ENCODE peak calls at places on chromosomes 3 and 15, in four cellular contexts. G is GM12878, X is breast epithelium, E is transverse colon. T is an unnamed sample.

GRCh38 chr3:90062631-90063200 is 955.3 kb downstream of the EPHA3 start:
- DNase-seq in E (no peak), G (no peak), X (no peak), T (no peak)

GRCh38 chr3:102531686-102532085 is 96.9 kb downstream of the ZPLD1 start:
- DNase-seq in E (no peak), G (no peak), X (no peak), T (no peak)

GRCh38 chr3:8445861-8446260 is 55.8 kb upstream of the LMCD1 start:
- DNase-seq in E (no peak), G (no peak), X (no peak), T (no peak)

GRCh38 chr3:13484861-13485590 is 4.9 kb downstream of the HDAC11 start:
- DNase-seq in X (peak), E (peak), G (no peak), T (peak)

GRCh38 chr3:63089007-63089406 is 189.1 kb upstream of the SYNPR start:
- DNase-seq in X (no peak), E (no peak), G (no peak), T (no peak)

GRCh38 chr3:57956119-57956832 is 51.9 kb upstream of the FLNB start:
- DNase-seq in G (no peak), E (no peak), X (no peak), T (no peak)

GRCh38 chr15:95371664-95372063 is 958.8 kb upstream of the NR2F2 start:
- DNase-seq in X (no peak), E (no peak), G (no peak), T (no peak)

GRCh38 chr15:100727291-100727851 is 125.0 kb downstream of the ASB7 start:
- DNase-seq in X (peak), E (no peak), G (no peak), T (no peak)

GRCh38 chr3:15099364-15100098 is 583 bp upstream of the RBSN start:
- DNase-seq in G (no peak), X (no peak), E (peak), T (no peak)

GRCh38 chr3:60603860-60604259 is 647.4 kb downstream of the FHIT start:
- DNase-seq in X (no peak), E (no peak), G (no peak), T (no peak)

GRCh38 chr3:140292154-140292553 is 357.2 kb downstream of the CLSTN2 start:
- DNase-seq in E (no peak), G (no peak), X (no peak), T (no peak)

GRCh38 chr3:9778102-9778501 is 8.4 kb upstream of the CAMK1 start:
- DNase-seq in G (no peak), X (no peak), E (no peak), T (no peak)

GRCh38 chr15:33871911-33872760 is 96.2 kb upstream of the CHRM5 start:
- DNase-seq in X (no peak), E (no peak), G (no peak), T (no peak)

GRCh38 chr3:133292251-133292650 is 107.6 kb upstream of the BFSP2 start:
- DNase-seq in G (no peak), E (no peak), X (no peak), T (no peak)

GRCh38 chr3:111534701-111535100 is 7.3 kb upstream of the CD96 start:
- DNase-seq in E (no peak), X (no peak), G (no peak), T (no peak)

GRCh38 chr3:161558256-161558655 is 61.6 kb downstream of the OTOL1 start:
- DNase-seq in E (no peak), X (no peak), G (no peak), T (no peak)

GRCh38 chr3:16838561-16838960 is 46.2 kb upstream of the PLCL2 start:
- DNase-seq in X (no peak), G (no peak), E (peak), T (peak)

GRCh38 chr3:110420158-110420641 is 651.4 kb upstream of the NECTIN3 start:
- DNase-seq in X (no peak), G (no peak), E (no peak), T (no peak)

GRCh38 chr3:167228135-167228534 is 152.0 kb downstream of the ZBBX start:
- DNase-seq in E (no peak), G (no peak), X (no peak), T (no peak)

GRCh38 chr15:100341662-100342560 is at the start of gene ADAMTS17:
- DNase-seq in E (peak), G (peak), X (peak), T (peak)

GRCh38 chr15:61367953-61368352 is 138.9 kb upstream of the RORA start:
- DNase-seq in G (no peak), E (no peak), X (no peak), T (no peak)

GRCh38 chr15:60324706-60325438 is 72.9 kb downstream of the ANXA2 start:
- DNase-seq in E (no peak), X (no peak), G (no peak), T (no peak)

GRCh38 chr15:82045179-82045891 is 483 bp downstream of the MEX3B start:
- DNase-seq in X (no peak), G (no peak), E (peak), T (peak)

GRCh38 chr15:82045892-82046667 is at the start of gene MEX3B:
- DNase-seq in X (peak), G (peak), E (peak), T (peak)

GRCh38 chr15:82047493-82048446 is 2.0 kb upstream of the MEX3B start:
- DNase-seq in E (no peak), G (no peak), X (no peak), T (peak)

GRCh38 chr15:82048809-82049208 is 3.0 kb upstream of the MEX3B start:
- DNase-seq in E (no peak), G (no peak), X (no peak), T (no peak)

GRCh38 chr15:82046668-82047492 is 1.1 kb upstream of the MEX3B start:
- DNase-seq in X (peak), G (no peak), E (peak), T (peak)
- TF ChIP-seq POLR2A in X (no peak), G (no peak), E (peak), T (no peak)

GRCh38 chr3:32243519-32243918 is 5.0 kb downstream of the CMTM8 start:
- DNase-seq in E (no peak), G (no peak), X (no peak), T (no peak)

GRCh38 chr3:32246079-32246675 is 7.7 kb downstream of the CMTM8 start:
- DNase-seq in X (no peak), E (no peak), G (no peak), T (no peak)

GRCh38 chr3:32245200-32245599 is 6.7 kb downstream of the CMTM8 start:
- DNase-seq in G (no peak), X (no peak), E (no peak), T (no peak)

GRCh38 chr3:32254268-32254667 is 15.8 kb downstream of the CMTM8 start:
- DNase-seq in E (no peak), G (no peak), X (no peak), T (no peak)

DNA sequence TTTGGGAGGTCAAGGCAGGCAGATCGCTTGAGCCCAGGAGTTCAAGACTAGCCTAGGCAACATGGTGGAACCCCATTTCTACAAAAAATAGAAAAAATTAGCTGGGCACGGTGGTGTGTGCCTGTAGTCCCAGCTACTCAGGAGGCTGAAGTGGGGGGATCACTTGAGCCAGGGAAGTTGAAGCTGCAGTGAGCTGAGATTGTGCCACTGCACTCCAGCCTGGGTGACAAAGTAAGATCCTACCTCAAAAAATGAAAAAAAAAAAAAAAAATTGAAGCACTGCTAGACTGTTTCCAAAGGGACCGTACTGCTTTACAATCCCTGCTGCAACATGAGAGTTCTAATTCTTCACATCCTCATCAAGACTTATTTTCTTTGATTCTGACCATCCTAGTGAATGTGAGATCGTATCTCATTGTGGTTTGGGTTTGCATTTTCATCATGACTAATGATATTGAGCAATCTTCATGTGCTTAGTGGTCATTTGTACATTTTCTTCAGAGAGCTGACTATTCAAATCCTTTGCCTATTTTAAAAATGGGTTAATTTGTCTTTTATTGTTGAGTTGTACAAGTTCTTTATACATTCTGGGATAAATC is 10.8 kb downstream of the CMTM8 start:
- DNase-seq in G (no peak), X (no peak), E (no peak), T (no peak)
- H3K27ac ChIP-seq in G (no peak), X (peak), E (no peak), T (no peak)

DNA sequence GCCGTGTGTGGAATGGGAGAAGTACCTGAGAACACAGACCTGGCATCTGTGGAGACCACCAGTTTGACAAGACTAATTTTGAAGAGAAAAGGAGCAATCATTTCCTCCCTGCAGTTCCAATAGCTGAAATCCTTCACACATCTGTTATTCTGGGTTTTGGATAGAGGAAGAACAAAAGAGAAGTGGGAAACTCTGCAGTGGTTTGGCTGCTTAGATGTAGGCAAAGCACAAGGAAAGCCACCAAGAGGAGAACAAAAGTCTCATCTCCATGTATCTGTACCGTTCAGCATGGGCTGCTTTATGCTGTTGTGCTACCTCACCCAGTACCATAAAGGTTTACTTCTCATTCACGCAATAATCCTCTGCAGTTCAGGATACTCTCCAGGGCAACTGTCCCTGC is 153.1 kb upstream of the COL8A1 start:
- DNase-seq in X (no peak), G (no peak), E (no peak), T (no peak)
- TF ChIP-seq POLR2A in X (no peak), G (no peak), E (no peak), T (no peak)

GRCh38 chr3:188220097-188220788 is 66.3 kb downstream of the LPP start:
- DNase-seq in X (no peak), G (no peak), E (no peak), T (no peak)

GRCh38 chr3:188219147-188219546 is 65.2 kb downstream of the LPP start:
- DNase-seq in X (no peak), G (no peak), E (no peak), T (no peak)

GRCh38 chr3:188217011-188217463 is 63.1 kb downstream of the LPP start:
- DNase-seq in G (no peak), E (no peak), X (no peak), T (no peak)

GRCh38 chr3:188218571-188218970 is 64.6 kb downstream of the LPP start:
- DNase-seq in X (no peak), E (no peak), G (no peak), T (no peak)

DNA sequence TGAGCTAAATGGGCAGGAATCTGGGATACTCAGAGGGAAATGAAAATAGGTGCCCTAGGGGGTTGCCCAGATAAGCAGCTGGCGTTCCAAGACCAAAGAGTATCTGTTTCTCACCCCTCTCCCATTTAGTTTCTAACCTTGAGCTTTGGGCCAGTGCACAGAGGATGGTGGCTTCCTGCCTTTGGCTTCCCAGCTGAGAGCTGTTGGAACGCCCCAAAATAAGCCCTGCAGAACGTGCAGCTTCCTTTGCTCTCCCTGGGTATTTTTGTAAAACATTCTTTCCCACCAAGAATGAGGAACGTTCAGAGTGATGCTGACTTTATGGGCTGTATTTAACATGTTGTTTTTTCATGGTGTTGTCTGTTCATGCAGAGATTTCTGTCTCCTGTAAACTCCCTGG is 63.7 kb downstream of the LPP start:
- DNase-seq in G (no peak), X (no peak), E (no peak), T (no peak)
- H3K27ac ChIP-seq in G (no peak), X (peak), E (peak), T (peak)

GRCh38 chr3:125077864-125078263 is 22.1 kb upstream of the HEG1 start:
- DNase-seq in X (no peak), G (peak), E (no peak), T (no peak)
- TF ChIP-seq POLR2A in X (no peak), G (no peak), E (no peak), T (no peak)

GRCh38 chr3:59247402-59247841 is 197.6 kb upstream of the CFAP20DC start:
- DNase-seq in E (no peak), G (peak), X (no peak), T (no peak)
- H3K27ac ChIP-seq in E (no peak), G (peak), X (peak), T (no peak)

GRCh38 chr3:71581981-71582611 is 1.4 kb downstream of the FOXP1 start:
- DNase-seq in G (no peak), E (peak), X (peak), T (peak)
- TF ChIP-seq POLR2A in G (no peak), E (peak), X (peak), T (no peak)

DNA sequence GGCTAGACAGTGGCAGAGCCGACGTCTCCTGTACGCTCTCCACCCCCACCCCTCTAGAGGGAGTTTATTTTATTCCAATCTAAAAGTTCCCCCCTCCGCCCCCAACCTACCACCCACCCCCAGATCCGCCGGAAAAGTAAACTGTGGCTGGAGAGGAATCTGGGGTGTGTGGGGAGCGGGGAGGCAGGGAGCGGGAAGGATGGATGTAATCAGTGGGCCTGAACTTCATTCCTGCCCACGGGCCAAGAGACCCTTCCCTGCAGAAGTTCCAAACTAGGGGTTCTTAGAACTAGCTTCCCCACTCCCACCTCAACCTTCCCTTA is 547 bp upstream of the CSRNP1 start:
- DNase-seq in X (no peak), E (no peak), G (no peak), T (no peak)
- H3K27ac ChIP-seq in X (peak), E (peak), G (no peak), T (peak)